ENCODE peak calls at places on chromosomes 1 and 21, in six cellular contexts. One of them, this sample, is unnamed.

GRCh38 chr1:151368000-151368744 is 4.3 kb downstream of the SELENBP1 start:
- DNase-seq in heart left ventricle: no peak
- DNase-seq in ascending aorta: no peak
- DNase-seq in RWPE1: no peak
- DNase-seq in esophagus squamous epithelium: no peak
- DNase-seq in breast epithelium: no peak
- DNase-seq in this sample: peak; percentile 29

GRCh38 chr1:11847667-11848445 is at the start of gene NPPA:
- DNase-seq in heart left ventricle: peak; percentile 67
- DNase-seq in ascending aorta: no peak
- DNase-seq in RWPE1: no peak
- DNase-seq in esophagus squamous epithelium: no peak
- DNase-seq in breast epithelium: no peak
- DNase-seq in this sample: no peak

GRCh38 chr1:11643782-11644181 is 10.4 kb downstream of the FBXO2 start:
- DNase-seq in heart left ventricle: no peak
- DNase-seq in ascending aorta: no peak
- DNase-seq in RWPE1: no peak
- DNase-seq in esophagus squamous epithelium: no peak
- DNase-seq in breast epithelium: no peak
- DNase-seq in this sample: no peak

GRCh38 chr21:43290529-43291346 is 121.9 kb downstream of the CRYAA start:
- DNase-seq in heart left ventricle: no peak
- DNase-seq in ascending aorta: no peak
- DNase-seq in RWPE1: no peak
- DNase-seq in esophagus squamous epithelium: no peak
- DNase-seq in breast epithelium: no peak
- DNase-seq in this sample: no peak

GRCh38 chr1:158116311-158116710 is 64.4 kb upstream of the CD1D start:
- DNase-seq in heart left ventricle: no peak
- DNase-seq in ascending aorta: no peak
- DNase-seq in RWPE1: no peak
- DNase-seq in esophagus squamous epithelium: no peak
- DNase-seq in breast epithelium: no peak
- DNase-seq in this sample: no peak

GRCh38 chr1:32754282-32755097 is 51.9 kb upstream of the SYNC start:
- DNase-seq in heart left ventricle: no peak
- DNase-seq in ascending aorta: no peak
- DNase-seq in RWPE1: no peak
- DNase-seq in esophagus squamous epithelium: no peak
- DNase-seq in breast epithelium: peak; percentile 71
- DNase-seq in this sample: no peak

GRCh38 chr1:164651378-164651951 is 92.5 kb downstream of the PBX1 start:
- DNase-seq in heart left ventricle: no peak
- DNase-seq in ascending aorta: no peak
- DNase-seq in RWPE1: no peak
- DNase-seq in esophagus squamous epithelium: no peak
- DNase-seq in breast epithelium: no peak
- DNase-seq in this sample: peak; percentile 63

GRCh38 chr1:214259353-214259982 is 21.5 kb upstream of the SMYD2 start:
- DNase-seq in heart left ventricle: no peak
- DNase-seq in ascending aorta: no peak
- DNase-seq in RWPE1: no peak
- DNase-seq in esophagus squamous epithelium: no peak
- DNase-seq in breast epithelium: no peak
- DNase-seq in this sample: no peak

GRCh38 chr1:26779093-26779668 is 8.6 kb upstream of the PIGV start:
- DNase-seq in heart left ventricle: no peak
- DNase-seq in ascending aorta: no peak
- DNase-seq in RWPE1: no peak
- DNase-seq in esophagus squamous epithelium: no peak
- DNase-seq in breast epithelium: no peak
- DNase-seq in this sample: no peak

GRCh38 chr1:54850737-54851136 is 36.3 kb downstream of the DHCR24 start:
- DNase-seq in heart left ventricle: no peak
- DNase-seq in ascending aorta: no peak
- DNase-seq in RWPE1: no peak
- DNase-seq in esophagus squamous epithelium: no peak
- DNase-seq in breast epithelium: no peak
- DNase-seq in this sample: no peak

GRCh38 chr1:206754011-206754410 is 16.6 kb upstream of the IL19 start:
- DNase-seq in heart left ventricle: no peak
- DNase-seq in ascending aorta: no peak
- DNase-seq in RWPE1: no peak
- DNase-seq in esophagus squamous epithelium: no peak
- DNase-seq in breast epithelium: no peak
- DNase-seq in this sample: no peak

GRCh38 chr1:41633764-41634163 is 149.3 kb upstream of the EDN2 start:
- DNase-seq in heart left ventricle: no peak
- DNase-seq in ascending aorta: no peak
- DNase-seq in RWPE1: no peak
- DNase-seq in esophagus squamous epithelium: no peak
- DNase-seq in breast epithelium: no peak
- DNase-seq in this sample: no peak

GRCh38 chr1:152517237-152517811 is 3.0 kb downstream of the CRCT1 start:
- DNase-seq in heart left ventricle: no peak
- DNase-seq in ascending aorta: no peak
- DNase-seq in RWPE1: peak; percentile 67
- DNase-seq in esophagus squamous epithelium: no peak
- DNase-seq in breast epithelium: no peak
- DNase-seq in this sample: no peak

GRCh38 chr1:109740615-109741373 is at the start of gene GSTM3:
- DNase-seq in heart left ventricle: no peak
- DNase-seq in ascending aorta: no peak
- DNase-seq in RWPE1: no peak
- DNase-seq in esophagus squamous epithelium: no peak
- DNase-seq in breast epithelium: no peak
- DNase-seq in this sample: no peak

GRCh38 chr1:54352755-54353154 is 53.4 kb downstream of the SSBP3 start:
- DNase-seq in heart left ventricle: no peak
- DNase-seq in ascending aorta: no peak
- DNase-seq in RWPE1: no peak
- DNase-seq in esophagus squamous epithelium: no peak
- DNase-seq in breast epithelium: no peak
- DNase-seq in this sample: no peak

GRCh38 chr1:32759997-32760623 is 57.0 kb downstream of the YARS1 start:
- DNase-seq in heart left ventricle: no peak
- DNase-seq in ascending aorta: no peak
- DNase-seq in RWPE1: peak; percentile 99
- DNase-seq in esophagus squamous epithelium: no peak
- DNase-seq in breast epithelium: peak; percentile 99
- DNase-seq in this sample: peak; percentile 74

GRCh38 chr21:25682382-25682781 is 43.3 kb downstream of the JAM2 start:
- DNase-seq in heart left ventricle: no peak
- DNase-seq in ascending aorta: no peak
- DNase-seq in RWPE1: no peak
- DNase-seq in esophagus squamous epithelium: no peak
- DNase-seq in breast epithelium: no peak
- DNase-seq in this sample: no peak

GRCh38 chr1:227885648-227886502 is 61.9 kb downstream of the WNT9A start:
- DNase-seq in heart left ventricle: peak; percentile 66
- DNase-seq in ascending aorta: no peak
- DNase-seq in RWPE1: peak; percentile 99
- DNase-seq in esophagus squamous epithelium: no peak
- DNase-seq in breast epithelium: peak; percentile 46
- DNase-seq in this sample: peak; percentile 87

GRCh38 chr1:61182049-61182448 is 99.7 kb downstream of the NFIA start:
- DNase-seq in heart left ventricle: no peak
- DNase-seq in ascending aorta: no peak
- DNase-seq in RWPE1: peak; percentile 15
- DNase-seq in esophagus squamous epithelium: no peak
- DNase-seq in breast epithelium: no peak
- DNase-seq in this sample: no peak

GRCh38 chr1:6180578-6181311 is 624 bp upstream of the CHD5 start:
- DNase-seq in heart left ventricle: no peak
- DNase-seq in ascending aorta: no peak
- DNase-seq in RWPE1: no peak
- DNase-seq in esophagus squamous epithelium: no peak
- DNase-seq in breast epithelium: no peak
- DNase-seq in this sample: no peak

GRCh38 chr1:27544818-27545612 is 55.0 kb upstream of the WASF2 start:
- DNase-seq in heart left ventricle: peak; percentile 83
- DNase-seq in ascending aorta: no peak
- DNase-seq in RWPE1: no peak
- DNase-seq in esophagus squamous epithelium: no peak
- DNase-seq in breast epithelium: peak; percentile 81
- DNase-seq in this sample: peak; percentile 71

GRCh38 chr21:35390013-35390776 is 341.1 kb upstream of the RUNX1 start:
- DNase-seq in heart left ventricle: no peak
- DNase-seq in ascending aorta: no peak
- DNase-seq in RWPE1: peak; percentile 70
- DNase-seq in esophagus squamous epithelium: no peak
- DNase-seq in breast epithelium: no peak
- DNase-seq in this sample: no peak

GRCh38 chr1:216670118-216670870 is 52.9 kb downstream of the ESRRG start:
- DNase-seq in heart left ventricle: no peak
- DNase-seq in ascending aorta: no peak
- DNase-seq in RWPE1: peak; percentile 12
- DNase-seq in esophagus squamous epithelium: no peak
- DNase-seq in breast epithelium: no peak
- DNase-seq in this sample: no peak
- TF ChIP-seq CTCF in heart left ventricle: no peak
- TF ChIP-seq CTCF in ascending aorta: no peak
- TF ChIP-seq CTCF in RWPE1: no peak
- TF ChIP-seq CTCF in esophagus squamous epithelium: no peak
- TF ChIP-seq CTCF in breast epithelium: no peak
- TF ChIP-seq CTCF in this sample: no peak

GRCh38 chr1:167065481-167065880 is 24.7 kb downstream of the GPA33 start:
- DNase-seq in heart left ventricle: no peak
- DNase-seq in ascending aorta: no peak
- DNase-seq in RWPE1: no peak
- DNase-seq in esophagus squamous epithelium: no peak
- DNase-seq in breast epithelium: no peak
- DNase-seq in this sample: no peak
- H3K27ac ChIP-seq in heart left ventricle: no peak overlapping the region
- H3K27ac ChIP-seq in ascending aorta: no peak overlapping the region
- H3K27ac ChIP-seq in RWPE1: no peak overlapping the region
- H3K27ac ChIP-seq in esophagus squamous epithelium: no peak overlapping the region
- H3K27ac ChIP-seq in breast epithelium: no peak overlapping the region
- H3K27ac ChIP-seq in this sample: no peak overlapping the region

GRCh38 chr1:50047916-50048694 is 24.4 kb upstream of the AGBL4 start:
- DNase-seq in heart left ventricle: no peak
- DNase-seq in ascending aorta: no peak
- DNase-seq in RWPE1: no peak
- DNase-seq in esophagus squamous epithelium: no peak
- DNase-seq in breast epithelium: no peak
- DNase-seq in this sample: no peak
- TF ChIP-seq CTCF in heart left ventricle: no peak
- TF ChIP-seq CTCF in ascending aorta: no peak
- TF ChIP-seq CTCF in RWPE1: no peak
- TF ChIP-seq CTCF in esophagus squamous epithelium: no peak
- TF ChIP-seq CTCF in breast epithelium: no peak
- TF ChIP-seq CTCF in this sample: no peak

DNA sequence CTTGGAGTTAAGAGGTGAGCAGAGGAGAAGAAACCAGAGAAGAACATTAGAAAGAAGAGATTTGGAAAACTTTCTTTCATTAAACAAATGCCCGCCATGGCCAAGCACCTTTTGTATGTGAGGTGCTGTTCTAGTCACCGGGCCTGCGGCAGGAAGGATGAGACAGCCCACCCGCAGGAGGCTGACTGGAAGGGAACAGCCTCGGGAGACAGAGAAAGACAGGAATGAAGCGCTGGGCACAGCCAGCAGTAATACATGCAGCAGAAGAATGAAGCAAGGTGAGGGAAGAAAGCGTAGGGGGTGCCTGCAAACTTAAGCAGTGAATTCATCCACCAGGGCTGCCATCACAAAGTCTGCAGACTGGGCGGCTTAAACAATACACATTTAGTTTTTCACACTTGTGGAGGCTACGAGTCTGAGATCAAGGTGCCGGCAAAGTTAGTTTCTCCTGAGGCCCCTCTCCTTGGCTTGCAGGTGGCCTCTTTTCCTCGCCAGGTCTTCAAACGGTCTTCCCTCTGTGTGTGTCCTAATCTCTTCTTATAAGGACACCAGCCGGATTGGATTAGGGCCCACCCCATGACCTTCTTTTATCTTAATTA is 188.1 kb downstream of the PSMG1 start:
- DNase-seq in heart left ventricle: no peak
- DNase-seq in ascending aorta: no peak
- DNase-seq in RWPE1: no peak
- DNase-seq in esophagus squamous epithelium: no peak
- DNase-seq in breast epithelium: no peak
- DNase-seq in this sample: no peak
- H3K27ac ChIP-seq in heart left ventricle: peak overlapping the region; percentile 32
- H3K27ac ChIP-seq in ascending aorta: peak overlapping the region; percentile 89
- H3K27ac ChIP-seq in RWPE1: peak overlapping the region; percentile 100
- H3K27ac ChIP-seq in esophagus squamous epithelium: peak overlapping the region; percentile 77
- H3K27ac ChIP-seq in breast epithelium: peak overlapping the region; percentile 68
- H3K27ac ChIP-seq in this sample: no peak overlapping the region

GRCh38 chr1:232380131-232380530 is 249.8 kb downstream of the SIPA1L2 start:
- DNase-seq in heart left ventricle: no peak
- DNase-seq in ascending aorta: no peak
- DNase-seq in RWPE1: no peak
- DNase-seq in esophagus squamous epithelium: no peak
- DNase-seq in breast epithelium: no peak
- DNase-seq in this sample: no peak

GRCh38 chr1:232376632-232377493 is 253.1 kb downstream of the SIPA1L2 start:
- DNase-seq in heart left ventricle: no peak
- DNase-seq in ascending aorta: no peak
- DNase-seq in RWPE1: no peak
- DNase-seq in esophagus squamous epithelium: no peak
- DNase-seq in breast epithelium: no peak
- DNase-seq in this sample: no peak

GRCh38 chr1:232377494-232377770 is 252.5 kb downstream of the SIPA1L2 start:
- DNase-seq in heart left ventricle: peak; percentile 47
- DNase-seq in ascending aorta: no peak
- DNase-seq in RWPE1: peak; percentile 60
- DNase-seq in esophagus squamous epithelium: no peak
- DNase-seq in breast epithelium: no peak
- DNase-seq in this sample: no peak

GRCh38 chr1:232380556-232380955 is 249.4 kb downstream of the SIPA1L2 start:
- DNase-seq in heart left ventricle: no peak
- DNase-seq in ascending aorta: no peak
- DNase-seq in RWPE1: no peak
- DNase-seq in esophagus squamous epithelium: no peak
- DNase-seq in breast epithelium: no peak
- DNase-seq in this sample: no peak

DNA sequence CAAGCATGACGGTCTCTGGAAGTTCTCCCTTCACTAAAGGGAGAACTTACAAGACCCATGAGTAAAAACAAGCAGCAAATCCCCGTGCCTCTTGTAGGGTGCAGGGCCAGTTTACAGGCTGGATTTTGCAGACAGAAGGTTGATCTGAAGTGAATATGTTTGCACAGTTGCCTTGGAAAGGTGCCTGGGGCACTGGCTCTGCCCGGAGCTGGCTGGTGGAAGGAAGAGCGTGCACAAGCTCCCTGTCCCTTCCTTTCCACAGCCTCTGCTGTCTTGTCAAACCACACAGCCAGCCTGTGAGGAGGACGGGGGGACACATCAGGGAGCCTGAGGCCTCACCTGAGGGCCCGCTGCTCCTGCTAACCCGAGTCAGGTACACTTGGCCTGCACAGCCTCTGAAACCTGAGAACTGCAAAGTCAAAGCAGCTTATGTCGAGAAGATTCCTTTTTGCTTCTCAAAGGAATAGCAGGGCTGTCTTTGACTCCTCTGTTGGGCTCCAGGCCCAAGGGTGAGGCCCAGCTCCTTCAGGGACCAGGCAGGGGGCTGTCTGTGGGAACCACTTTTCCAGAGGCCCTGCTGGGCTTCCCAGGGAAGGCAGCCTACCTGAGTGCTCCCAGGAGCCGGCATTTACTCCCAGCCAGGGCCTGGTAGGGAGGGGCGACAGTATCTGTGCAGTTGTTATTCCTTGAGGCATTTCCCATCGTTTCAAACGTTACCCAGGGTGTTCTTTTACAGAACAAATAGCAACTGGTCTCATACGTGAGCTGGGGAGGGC is 251.5 kb downstream of the SIPA1L2 start:
- DNase-seq in heart left ventricle: no peak
- DNase-seq in ascending aorta: no peak
- DNase-seq in RWPE1: no peak
- DNase-seq in esophagus squamous epithelium: no peak
- DNase-seq in breast epithelium: peak; percentile 26
- DNase-seq in this sample: no peak
- TF ChIP-seq CTCF in heart left ventricle: no peak
- TF ChIP-seq CTCF in ascending aorta: no peak
- TF ChIP-seq CTCF in RWPE1: no peak
- TF ChIP-seq CTCF in esophagus squamous epithelium: no peak
- TF ChIP-seq CTCF in breast epithelium: no peak
- TF ChIP-seq CTCF in this sample: no peak